ENCODE peak calls at places on chromosomes 2 and 18, in five cellular contexts. P is naive thymus-derived CD4-positive, alpha-beta T cell; K is HL-60; J is hepatocyte; S is A549. F is an unnamed sample.

GRCh38 chr18:9348079-9348671 is 13.6 kb downstream of the TWSG1 start:
- DNase-seq in P (no peak), K (no peak), J (no peak), S (no peak), F (peak)

GRCh38 chr2:95307036-95307435 is 9.9 kb downstream of the KCNIP3 start:
- DNase-seq in P (no peak), K (no peak), J (no peak), S (no peak), F (no peak)

GRCh38 chr18:23825978-23826405 is 136.7 kb downstream of the LAMA3 start:
- DNase-seq in P (no peak), K (no peak), J (peak), S (no peak), F (no peak)

GRCh38 chr2:130799295-130799694 is 37.4 kb upstream of the ARHGEF4 start:
- DNase-seq in P (no peak), K (no peak), J (no peak), S (no peak), F (no peak)

GRCh38 chr2:171172980-171173542 is 12.4 kb upstream of the TLK1 start:
- DNase-seq in P (no peak), K (no peak), J (no peak), S (no peak), F (no peak)

GRCh38 chr2:237701859-237702370 is 74.5 kb downstream of the LRRFIP1 start:
- DNase-seq in P (no peak), K (no peak), J (no peak), S (no peak), F (no peak)

GRCh38 chr2:39593439-39594393 is 72.0 kb upstream of the TMEM178A start:
- DNase-seq in P (no peak), K (peak), J (peak), S (peak), F (peak)

GRCh38 chr18:79010802-79011201 is 31.2 kb downstream of the SALL3 start:
- DNase-seq in P (no peak), K (no peak), J (no peak), S (no peak), F (no peak)

GRCh38 chr2:222548997-222549396 is 106.9 kb downstream of the FARSB start:
- DNase-seq in P (no peak), K (no peak), J (no peak), S (no peak), F (no peak)

GRCh38 chr2:208254118-208254870 is 577 bp downstream of the IDH1 start:
- DNase-seq in P (peak), K (peak), J (peak), S (peak), F (peak)
- H3K4me3 ChIP-seq in P (peak), K (peak), J (peak), S (peak), F (peak)

GRCh38 chr2:234753701-234754100 is 198.1 kb upstream of the SH3BP4 start:
- DNase-seq in P (no peak), K (no peak), J (no peak), S (no peak), F (no peak)
- H3K4me3 ChIP-seq in P (no peak), K (no peak), J (no peak), S (no peak), F (no peak)

DNA sequence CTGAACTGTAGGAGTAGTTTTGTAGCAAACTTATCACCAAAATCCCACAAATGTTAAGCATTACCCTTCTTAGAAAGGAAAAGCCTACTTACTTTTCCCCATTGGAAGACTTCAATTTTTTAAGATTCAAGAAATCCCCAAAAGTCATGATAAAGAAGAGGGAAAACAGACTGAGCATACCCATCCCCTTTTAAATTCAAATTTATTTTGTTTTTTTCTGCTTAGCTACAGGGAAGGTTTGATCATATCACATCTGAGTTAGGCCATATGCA is 174.5 kb downstream of the TGIF1 start:
- DNase-seq in P (no peak), K (no peak), J (no peak), S (no peak), F (no peak)
- H3K4me3 ChIP-seq in P (no peak), K (no peak), J (no peak), S (peak), F (peak)

DNA sequence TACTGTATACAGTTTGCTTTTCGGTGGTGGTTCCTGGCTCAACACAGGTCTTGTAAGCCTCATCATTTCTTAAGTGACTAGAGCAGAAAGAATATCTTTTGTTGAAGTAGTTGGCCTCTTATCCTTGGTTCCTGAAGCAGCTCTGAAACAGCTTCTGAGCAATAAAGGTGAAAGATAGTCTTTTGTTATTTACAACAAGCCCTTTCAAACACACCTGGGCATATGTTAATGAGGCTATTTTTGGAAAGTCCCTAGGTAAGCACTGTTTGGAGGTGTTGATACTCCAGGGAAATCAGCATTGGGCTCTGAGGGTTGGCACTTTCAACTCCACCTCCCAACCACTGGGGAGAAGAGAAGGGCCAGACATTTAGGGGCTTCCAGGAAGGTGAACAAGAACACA is 211.0 kb downstream of the MCFD2 start:
- DNase-seq in P (no peak), K (no peak), J (no peak), S (no peak), F (no peak)
- H3K4me3 ChIP-seq in P (no peak), K (no peak), J (no peak), S (no peak), F (no peak)

DNA sequence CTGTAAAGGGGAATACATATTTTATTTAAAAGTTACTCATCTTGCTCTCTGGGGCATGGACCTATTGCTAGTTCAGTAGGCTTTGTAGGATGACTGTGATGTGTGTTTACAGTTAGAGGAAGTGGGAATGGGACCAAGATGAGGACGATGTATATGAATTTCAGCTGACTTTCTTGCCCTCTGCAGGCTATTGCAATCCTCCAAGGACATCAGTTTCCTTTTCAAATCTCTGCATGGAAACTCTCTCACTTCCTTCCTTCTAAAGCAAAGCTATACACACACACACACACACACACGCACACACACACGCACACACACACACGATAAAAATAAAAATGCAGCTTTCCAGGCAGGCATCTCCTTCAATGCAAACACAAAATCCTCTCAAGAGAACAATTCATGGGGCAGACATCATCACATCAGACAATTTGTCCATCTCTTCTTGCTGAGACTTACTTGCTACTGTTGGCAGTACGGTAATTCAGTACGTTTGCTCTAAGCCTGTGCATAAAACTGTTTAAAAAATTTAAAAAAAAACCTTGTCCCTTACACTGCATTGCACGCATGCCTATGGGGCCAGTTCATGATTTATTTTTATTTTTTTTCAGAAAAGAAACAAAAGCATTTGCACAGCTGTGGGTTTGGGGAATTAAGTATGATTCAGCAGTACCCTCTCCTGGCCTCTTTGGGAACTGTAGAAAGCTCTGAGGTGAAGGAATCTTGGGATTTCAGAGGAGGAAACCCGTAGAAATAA is 27.2 kb upstream of the ICOS start:
- DNase-seq in P (no peak), K (peak), J (peak), S (peak), F (peak)
- H3K4me3 ChIP-seq in P (no peak), K (no peak), J (no peak), S (no peak), F (peak)

DNA sequence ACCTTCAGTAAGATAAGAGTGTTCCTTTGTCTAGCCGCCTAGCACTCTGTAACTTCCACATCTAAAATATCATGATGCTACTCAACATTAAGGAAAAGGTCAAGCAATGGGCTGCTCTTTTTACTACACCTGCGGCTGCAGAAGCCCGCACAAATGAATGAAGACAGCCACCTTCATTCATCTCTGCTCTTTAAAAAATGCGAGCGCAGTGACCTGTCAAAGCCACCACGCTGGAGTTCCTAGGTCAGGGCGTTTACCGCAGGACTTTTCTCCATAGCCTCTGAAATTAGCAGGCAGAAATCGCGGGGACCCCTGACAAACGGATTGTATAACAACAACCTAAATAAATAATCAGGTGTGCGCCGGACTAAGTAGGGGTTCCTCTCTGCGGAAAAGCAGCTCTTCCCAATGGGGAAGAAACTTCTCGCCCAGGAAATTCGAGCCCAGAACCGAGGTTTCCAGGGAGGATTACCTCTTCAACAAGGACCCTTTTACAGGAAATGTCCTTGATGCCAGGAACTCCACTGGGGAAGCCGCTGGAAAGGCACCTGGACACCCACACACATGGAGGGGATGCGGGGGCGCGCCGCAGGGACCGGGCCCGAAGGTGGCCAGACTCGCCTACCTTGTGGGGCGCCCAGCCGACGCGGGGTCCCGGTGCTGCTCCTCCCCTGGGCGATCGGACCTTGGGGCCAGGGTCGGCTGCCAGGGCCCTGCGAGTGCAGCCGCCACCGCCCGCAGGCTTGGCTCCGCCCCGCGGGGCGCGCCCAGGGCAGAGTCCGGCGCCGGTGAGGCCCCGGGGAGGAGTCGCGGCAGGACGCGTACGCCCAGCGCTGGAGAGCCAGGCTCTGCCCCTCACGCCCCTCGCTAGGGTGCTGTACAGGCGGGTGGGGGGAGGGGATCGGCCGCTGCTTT is at the start of gene CCDC68:
- DNase-seq in P (no peak), K (no peak), J (peak), S (peak), F (no peak)
- H3K4me3 ChIP-seq in P (no peak), K (no peak), J (peak), S (peak), F (no peak)

F was measured in SJCRH30.